ENCODE peak calls at places on chromosomes 13 and 19, in four cellular contexts. One of them, this sample, is unnamed.

GRCh38 chr13:101019126-101019525 is 344.5 kb upstream of the TMTC4 start:
- DNase-seq in GM12878: no peak
- DNase-seq in H1: no peak
- DNase-seq in HepG2: no peak
- DNase-seq in this sample: no peak

GRCh38 chr19:45175663-45176345 is 2.2 kb downstream of the TRAPPC6A start:
- DNase-seq in GM12878: no peak
- DNase-seq in H1: no peak
- DNase-seq in HepG2: no peak
- DNase-seq in this sample: no peak

GRCh38 chr19:38290631-38291147 is 13.4 kb upstream of the C19orf33 start:
- DNase-seq in GM12878: no peak
- DNase-seq in H1: no peak
- DNase-seq in HepG2: no peak
- DNase-seq in this sample: no peak

GRCh38 chr19:13079542-13079986 is 23.1 kb downstream of the LYL1 start:
- DNase-seq in GM12878: no peak
- DNase-seq in H1: no peak
- DNase-seq in HepG2: no peak
- DNase-seq in this sample: peak; percentile 83

GRCh38 chr13:32650705-32651311 is 64.6 kb downstream of the PDS5B start:
- DNase-seq in GM12878: peak; percentile 30
- DNase-seq in H1: no peak
- DNase-seq in HepG2: peak; percentile 73
- DNase-seq in this sample: peak; percentile 68

GRCh38 chr13:29589234-29589633 is 6.3 kb downstream of the SLC7A1 start:
- DNase-seq in GM12878: no peak
- DNase-seq in H1: no peak
- DNase-seq in HepG2: no peak
- DNase-seq in this sample: no peak

GRCh38 chr13:64274481-64275217 is 2859.0 kb upstream of the PCDH20 start:
- DNase-seq in GM12878: no peak
- DNase-seq in H1: no peak
- DNase-seq in HepG2: no peak
- DNase-seq in this sample: peak; percentile 51

GRCh38 chr13:89239361-89240127 is 1568.4 kb downstream of the SLITRK5 start:
- DNase-seq in GM12878: no peak
- DNase-seq in H1: no peak
- DNase-seq in HepG2: no peak
- DNase-seq in this sample: no peak

GRCh38 chr13:111790621-111791020 is 276.3 kb upstream of the SOX1 start:
- DNase-seq in GM12878: no peak
- DNase-seq in H1: peak; percentile 2
- DNase-seq in HepG2: no peak
- DNase-seq in this sample: no peak

GRCh38 chr19:29524912-29525870 is 603 bp upstream of the VSTM2B start:
- DNase-seq in GM12878: no peak
- DNase-seq in H1: peak; percentile 83
- DNase-seq in HepG2: no peak
- DNase-seq in this sample: no peak

GRCh38 chr13:47399599-47399998 is 502.7 kb upstream of the HTR2A start:
- DNase-seq in GM12878: no peak
- DNase-seq in H1: no peak
- DNase-seq in HepG2: no peak
- DNase-seq in this sample: no peak

GRCh38 chr13:55361141-55361540 is 1779.6 kb upstream of the PRR20A start:
- DNase-seq in GM12878: no peak
- DNase-seq in H1: no peak
- DNase-seq in HepG2: no peak
- DNase-seq in this sample: no peak
- TF ChIP-seq GABPA in GM12878: no peak
- TF ChIP-seq GABPA in H1: no peak
- TF ChIP-seq GABPA in HepG2: no peak
- TF ChIP-seq GABPA in this sample: no peak

GRCh38 chr13:27969073-27969865 is at the start of gene CDX2:
- DNase-seq in GM12878: no peak
- DNase-seq in H1: no peak
- DNase-seq in HepG2: no peak
- DNase-seq in this sample: no peak

GRCh38 chr13:27967203-27967735 is 1.8 kb downstream of the CDX2 start:
- DNase-seq in GM12878: no peak
- DNase-seq in H1: no peak
- DNase-seq in HepG2: no peak
- DNase-seq in this sample: no peak

GRCh38 chr13:27968316-27969072 is 621 bp downstream of the CDX2 start:
- DNase-seq in GM12878: no peak
- DNase-seq in H1: peak; percentile 82
- DNase-seq in HepG2: no peak
- DNase-seq in this sample: no peak

GRCh38 chr13:27966641-27967202 is 2.4 kb downstream of the CDX2 start:
- DNase-seq in GM12878: no peak
- DNase-seq in H1: peak; percentile 80
- DNase-seq in HepG2: no peak
- DNase-seq in this sample: no peak

GRCh38 chr13:27967736-27968315 is 1.3 kb downstream of the CDX2 start:
- DNase-seq in GM12878: no peak
- DNase-seq in H1: no peak
- DNase-seq in HepG2: no peak
- DNase-seq in this sample: no peak
- TF ChIP-seq EZH2 in GM12878: no peak
- TF ChIP-seq EZH2 in H1: no peak
- TF ChIP-seq EZH2 in HepG2: no peak
- TF ChIP-seq EZH2 in this sample: no peak

GRCh38 chr13:75279834-75280369 is 202.1 kb downstream of the TBC1D4 start:
- DNase-seq in GM12878: no peak
- DNase-seq in H1: no peak
- DNase-seq in HepG2: peak; percentile 45
- DNase-seq in this sample: no peak
- TF ChIP-seq GABPA in GM12878: no peak
- TF ChIP-seq GABPA in H1: no peak
- TF ChIP-seq GABPA in HepG2: no peak
- TF ChIP-seq GABPA in this sample: no peak

GRCh38 chr13:96091164-96091931 is 1.4 kb downstream of the HS6ST3 start:
- DNase-seq in GM12878: no peak
- DNase-seq in H1: peak; percentile 72
- DNase-seq in HepG2: no peak
- DNase-seq in this sample: no peak

GRCh38 chr13:96089139-96089538 is 768 bp upstream of the HS6ST3 start:
- DNase-seq in GM12878: no peak
- DNase-seq in H1: no peak
- DNase-seq in HepG2: no peak
- DNase-seq in this sample: no peak

GRCh38 chr13:96090240-96091101 is 564 bp downstream of the HS6ST3 start:
- DNase-seq in GM12878: no peak
- DNase-seq in H1: peak; percentile 77
- DNase-seq in HepG2: no peak
- DNase-seq in this sample: no peak

GRCh38 chr13:96091932-96092253 is 2.0 kb downstream of the HS6ST3 start:
- DNase-seq in GM12878: no peak
- DNase-seq in H1: no peak
- DNase-seq in HepG2: no peak
- DNase-seq in this sample: no peak

GRCh38 chr13:96089749-96090239 is at the start of gene HS6ST3:
- DNase-seq in GM12878: no peak
- DNase-seq in H1: no peak
- DNase-seq in HepG2: no peak
- DNase-seq in this sample: peak; percentile 6
- TF ChIP-seq EZH2 in GM12878: peak; percentile 14
- TF ChIP-seq EZH2 in H1: peak; percentile 68
- TF ChIP-seq EZH2 in HepG2: peak; percentile 63
- TF ChIP-seq EZH2 in this sample: peak; percentile 57

DNA sequence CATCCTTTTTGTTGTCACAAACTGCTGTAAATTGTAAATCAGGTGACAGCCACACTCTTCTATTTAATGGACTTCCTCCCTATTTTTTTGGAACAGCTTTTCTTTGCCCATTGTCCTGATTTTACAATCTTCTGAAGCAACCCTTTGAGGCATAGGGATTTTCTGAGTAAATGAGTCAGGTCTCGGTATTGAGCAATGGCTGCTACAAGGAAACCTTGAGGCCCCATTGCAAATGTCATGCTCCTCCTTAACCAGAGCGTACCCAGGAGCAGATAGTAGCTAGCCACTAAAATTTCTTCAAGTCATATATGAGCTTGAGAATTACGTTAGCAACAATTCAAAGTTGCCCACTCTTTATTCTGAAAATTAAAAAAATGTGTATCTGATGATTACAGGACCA is 263.4 kb downstream of the COG6 start:
- DNase-seq in GM12878: no peak
- DNase-seq in H1: no peak
- DNase-seq in HepG2: no peak
- DNase-seq in this sample: no peak
- TF ChIP-seq GABPA in GM12878: no peak
- TF ChIP-seq GABPA in H1: no peak
- TF ChIP-seq GABPA in HepG2: no peak
- TF ChIP-seq GABPA in this sample: no peak

DNA sequence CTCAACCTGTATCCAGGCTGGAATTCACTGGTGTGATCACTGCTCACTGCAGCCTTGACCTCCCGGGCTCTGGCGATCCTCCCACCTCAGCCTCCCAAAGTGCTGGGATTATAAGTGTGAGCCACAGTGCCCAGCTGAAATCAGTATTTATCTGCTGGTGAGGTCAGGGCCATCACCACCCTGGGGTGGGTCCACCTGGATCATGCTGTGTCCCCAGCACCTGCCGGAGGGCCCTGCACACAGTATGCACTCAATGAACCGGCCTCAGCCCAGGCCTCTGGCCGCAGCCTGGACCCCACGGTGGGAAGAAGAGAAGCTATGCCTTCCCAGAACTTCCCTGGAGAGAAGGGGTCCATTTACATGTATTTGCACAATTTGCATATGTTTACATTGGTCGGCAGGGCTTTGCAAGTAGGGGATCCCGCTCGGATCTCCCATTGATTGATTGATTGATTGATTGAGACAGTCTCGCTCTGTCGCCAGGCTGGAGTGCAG is 2.6 kb upstream of the SLC5A5 start:
- DNase-seq in GM12878: no peak
- DNase-seq in H1: peak; percentile 63
- DNase-seq in HepG2: no peak
- DNase-seq in this sample: no peak
- TF ChIP-seq EZH2 in GM12878: no peak
- TF ChIP-seq EZH2 in H1: no peak
- TF ChIP-seq EZH2 in HepG2: no peak
- TF ChIP-seq EZH2 in this sample: no peak

GRCh38 chr13:18943721-18944391 is 237.8 kb downstream of the TUBA3C start:
- DNase-seq in GM12878: no peak
- DNase-seq in H1: no peak
- DNase-seq in HepG2: no peak
- DNase-seq in this sample: no peak

GRCh38 chr13:18946738-18947137 is 234.9 kb downstream of the TUBA3C start:
- DNase-seq in GM12878: no peak
- DNase-seq in H1: no peak
- DNase-seq in HepG2: no peak
- DNase-seq in this sample: no peak

GRCh38 chr13:18944501-18945068 is 237.0 kb downstream of the TUBA3C start:
- DNase-seq in GM12878: no peak
- DNase-seq in H1: no peak
- DNase-seq in HepG2: no peak
- DNase-seq in this sample: no peak

GRCh38 chr13:18947376-18947977 is 234.1 kb downstream of the TUBA3C start:
- DNase-seq in GM12878: no peak
- DNase-seq in H1: no peak
- DNase-seq in HepG2: no peak
- DNase-seq in this sample: no peak

GRCh38 chr13:18943273-18943672 is 238.4 kb downstream of the TUBA3C start:
- DNase-seq in GM12878: no peak
- DNase-seq in H1: no peak
- DNase-seq in HepG2: no peak
- DNase-seq in this sample: no peak
- TF ChIP-seq GABPA in GM12878: no peak
- TF ChIP-seq GABPA in H1: no peak
- TF ChIP-seq GABPA in HepG2: no peak
- TF ChIP-seq GABPA in this sample: no peak

GRCh38 chr13:34634443-34634842 is 307.6 kb upstream of the NBEA start:
- DNase-seq in GM12878: no peak
- DNase-seq in H1: no peak
- DNase-seq in HepG2: no peak
- DNase-seq in this sample: no peak

GRCh38 chr13:34640931-34641330 is 301.1 kb upstream of the NBEA start:
- DNase-seq in GM12878: no peak
- DNase-seq in H1: no peak
- DNase-seq in HepG2: no peak
- DNase-seq in this sample: no peak

GRCh38 chr13:34638897-34639296 is 303.2 kb upstream of the NBEA start:
- DNase-seq in GM12878: no peak
- DNase-seq in H1: no peak
- DNase-seq in HepG2: no peak
- DNase-seq in this sample: no peak

DNA sequence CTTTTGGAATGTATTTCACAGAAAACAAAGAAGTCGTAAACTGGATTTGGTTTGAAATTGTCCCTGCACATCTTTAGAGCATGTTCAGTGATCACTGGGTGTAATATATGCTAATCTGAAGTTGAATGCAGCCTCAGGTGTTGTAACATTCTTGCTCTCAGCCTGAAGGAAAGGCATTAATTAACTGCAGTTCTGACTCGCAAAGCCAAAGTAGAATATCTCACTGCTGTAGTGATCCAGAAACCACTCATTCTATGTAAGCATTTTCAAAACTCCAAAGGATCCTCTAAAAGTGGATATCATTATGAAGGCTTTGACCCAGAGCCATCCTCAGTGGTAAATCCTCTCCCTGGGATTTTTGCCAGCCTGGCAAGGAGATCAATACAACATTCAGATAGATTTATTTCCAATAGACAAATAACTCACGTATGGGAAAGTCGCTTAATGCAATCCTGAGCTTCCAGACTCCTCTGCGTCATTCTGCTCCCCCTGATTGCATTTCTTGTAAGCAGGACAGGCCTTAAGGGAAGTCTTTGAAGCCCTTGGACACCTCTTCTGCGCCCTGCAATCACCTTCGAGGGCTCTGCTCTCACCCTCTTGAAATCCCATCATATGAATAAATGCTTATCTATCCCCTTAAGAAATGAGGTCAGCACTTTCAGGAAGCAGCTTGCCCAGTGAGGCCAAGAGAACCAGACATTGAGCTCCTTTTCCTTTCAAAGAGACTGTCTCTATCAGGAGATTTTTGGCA is 301.7 kb upstream of the NBEA start:
- DNase-seq in GM12878: no peak
- DNase-seq in H1: no peak
- DNase-seq in HepG2: no peak
- DNase-seq in this sample: no peak
- TF ChIP-seq EZH2 in GM12878: no peak
- TF ChIP-seq EZH2 in H1: no peak
- TF ChIP-seq EZH2 in HepG2: no peak
- TF ChIP-seq EZH2 in this sample: no peak

GRCh38 chr19:58279925-58280316 is 1.2 kb downstream of the ZNF8 start:
- DNase-seq in GM12878: no peak
- DNase-seq in H1: no peak
- DNase-seq in HepG2: no peak
- DNase-seq in this sample: no peak
- TF ChIP-seq GABPA in GM12878: no peak
- TF ChIP-seq GABPA in H1: no peak
- TF ChIP-seq GABPA in HepG2: no peak
- TF ChIP-seq GABPA in this sample: no peak

GRCh38 chr13:75776550-75776949 is 140.4 kb downstream of the LMO7 start:
- DNase-seq in GM12878: no peak
- DNase-seq in H1: no peak
- DNase-seq in HepG2: no peak
- DNase-seq in this sample: no peak
- TF ChIP-seq EZH2 in GM12878: no peak
- TF ChIP-seq EZH2 in H1: no peak
- TF ChIP-seq EZH2 in HepG2: no peak
- TF ChIP-seq EZH2 in this sample: no peak